ENCODE peak calls at places on chromosomes 16 and 17, in seven cellular contexts. One of them, this sample, is unnamed.

GRCh38 chr16:35631261-35631945 is 2172.0 kb downstream of the TP53TG3F start:
- DNase-seq in cardiac muscle cell: no peak
- DNase-seq in heart left ventricle: no peak
- DNase-seq in Peyer's patch: no peak
- DNase-seq in fibroblast of lung: no peak
- DNase-seq in uterus: no peak
- DNase-seq in AG10803: no peak
- DNase-seq in this sample: no peak

GRCh38 chr16:49940464-49941224 is 84.4 kb upstream of the CNEP1R1 start:
- DNase-seq in cardiac muscle cell: no peak
- DNase-seq in heart left ventricle: no peak
- DNase-seq in Peyer's patch: no peak
- DNase-seq in fibroblast of lung: no peak
- DNase-seq in uterus: no peak
- DNase-seq in AG10803: no peak
- DNase-seq in this sample: no peak

GRCh38 chr17:56737741-56738161 is 96.0 kb downstream of the C17orf67 start:
- DNase-seq in cardiac muscle cell: peak
- DNase-seq in heart left ventricle: no peak
- DNase-seq in Peyer's patch: no peak
- DNase-seq in fibroblast of lung: peak
- DNase-seq in uterus: no peak
- DNase-seq in AG10803: peak
- DNase-seq in this sample: peak

GRCh38 chr16:67241008-67241900 is 6.0 kb downstream of the FHOD1 start:
- DNase-seq in cardiac muscle cell: no peak
- DNase-seq in heart left ventricle: peak
- DNase-seq in Peyer's patch: no peak
- DNase-seq in fibroblast of lung: peak
- DNase-seq in uterus: no peak
- DNase-seq in AG10803: peak
- DNase-seq in this sample: no peak

GRCh38 chr17:46159686-46160085 is 33.5 kb downstream of the KANSL1 start:
- DNase-seq in cardiac muscle cell: no peak
- DNase-seq in heart left ventricle: no peak
- DNase-seq in Peyer's patch: no peak
- DNase-seq in fibroblast of lung: peak
- DNase-seq in uterus: no peak
- DNase-seq in AG10803: peak
- DNase-seq in this sample: no peak

GRCh38 chr16:84013787-84014569 is 28.6 kb downstream of the SLC38A8 start:
- DNase-seq in cardiac muscle cell: peak
- DNase-seq in heart left ventricle: no peak
- DNase-seq in Peyer's patch: no peak
- DNase-seq in fibroblast of lung: peak
- DNase-seq in uterus: no peak
- DNase-seq in AG10803: no peak
- DNase-seq in this sample: peak

GRCh38 chr17:3885970-3886369 is 6.9 kb downstream of the CAMKK1 start:
- DNase-seq in cardiac muscle cell: no peak
- DNase-seq in heart left ventricle: no peak
- DNase-seq in Peyer's patch: no peak
- DNase-seq in fibroblast of lung: peak
- DNase-seq in uterus: no peak
- DNase-seq in AG10803: peak
- DNase-seq in this sample: no peak

GRCh38 chr16:62068747-62069146 is 32.5 kb upstream of the CDH8 start:
- DNase-seq in cardiac muscle cell: no peak
- DNase-seq in heart left ventricle: no peak
- DNase-seq in Peyer's patch: no peak
- DNase-seq in fibroblast of lung: no peak
- DNase-seq in uterus: no peak
- DNase-seq in AG10803: no peak
- DNase-seq in this sample: no peak

GRCh38 chr17:82078433-82078832 is 12.8 kb upstream of the DUS1L start:
- DNase-seq in cardiac muscle cell: no peak
- DNase-seq in heart left ventricle: no peak
- DNase-seq in Peyer's patch: no peak
- DNase-seq in fibroblast of lung: no peak
- DNase-seq in uterus: no peak
- DNase-seq in AG10803: no peak
- DNase-seq in this sample: no peak

GRCh38 chr17:74601944-74602572 is 10.0 kb upstream of the CD300LD start:
- DNase-seq in cardiac muscle cell: peak
- DNase-seq in heart left ventricle: no peak
- DNase-seq in Peyer's patch: no peak
- DNase-seq in fibroblast of lung: peak
- DNase-seq in uterus: no peak
- DNase-seq in AG10803: peak
- DNase-seq in this sample: no peak

GRCh38 chr16:11016993-11017392 is 72.6 kb downstream of the CLEC16A start:
- DNase-seq in cardiac muscle cell: no peak
- DNase-seq in heart left ventricle: peak
- DNase-seq in Peyer's patch: no peak
- DNase-seq in fibroblast of lung: peak
- DNase-seq in uterus: peak
- DNase-seq in AG10803: peak
- DNase-seq in this sample: no peak

GRCh38 chr16:89621136-89621697 is 7.8 kb downstream of the DPEP1 start:
- DNase-seq in cardiac muscle cell: no peak
- DNase-seq in heart left ventricle: no peak
- DNase-seq in Peyer's patch: no peak
- DNase-seq in fibroblast of lung: no peak
- DNase-seq in uterus: no peak
- DNase-seq in AG10803: no peak
- DNase-seq in this sample: no peak

GRCh38 chr16:8677481-8677880 is 3.1 kb downstream of the ABAT start:
- DNase-seq in cardiac muscle cell: no peak
- DNase-seq in heart left ventricle: no peak
- DNase-seq in Peyer's patch: no peak
- DNase-seq in fibroblast of lung: no peak
- DNase-seq in uterus: no peak
- DNase-seq in AG10803: peak
- DNase-seq in this sample: no peak

GRCh38 chr17:3529817-3530741 is 27.5 kb downstream of the TRPV3 start:
- DNase-seq in cardiac muscle cell: peak
- DNase-seq in heart left ventricle: peak
- DNase-seq in Peyer's patch: no peak
- DNase-seq in fibroblast of lung: peak
- DNase-seq in uterus: peak
- DNase-seq in AG10803: peak
- DNase-seq in this sample: no peak

GRCh38 chr17:44587339-44587738 is 30.1 kb downstream of the FZD2 start:
- DNase-seq in cardiac muscle cell: peak
- DNase-seq in heart left ventricle: peak
- DNase-seq in Peyer's patch: no peak
- DNase-seq in fibroblast of lung: peak
- DNase-seq in uterus: peak
- DNase-seq in AG10803: peak
- DNase-seq in this sample: no peak

GRCh38 chr16:85829751-85830445 is 30.4 kb downstream of the COX4I1 start:
- DNase-seq in cardiac muscle cell: no peak
- DNase-seq in heart left ventricle: peak
- DNase-seq in Peyer's patch: peak
- DNase-seq in fibroblast of lung: no peak
- DNase-seq in uterus: no peak
- DNase-seq in AG10803: no peak
- DNase-seq in this sample: no peak

DNA sequence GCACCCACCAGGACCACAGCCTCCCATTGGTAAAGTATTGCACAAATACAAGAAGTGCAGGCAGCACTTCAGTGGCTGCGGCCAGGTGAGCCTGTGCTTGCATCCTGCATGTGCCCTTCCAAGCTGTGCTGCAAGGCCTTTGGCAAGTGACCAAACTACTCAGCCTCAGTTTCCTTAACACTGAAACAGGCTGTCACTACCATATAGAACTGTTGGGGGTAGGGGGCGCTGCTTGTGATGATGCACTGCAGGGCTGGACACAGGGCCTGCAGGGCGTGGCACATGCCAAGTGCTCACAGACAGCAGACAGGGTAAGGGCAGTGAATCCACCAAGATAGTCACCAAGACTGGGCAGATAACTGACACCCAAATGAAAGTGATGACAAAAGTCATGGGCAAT is 65.6 kb upstream of the SREBF1 start:
- DNase-seq in cardiac muscle cell: no peak
- DNase-seq in heart left ventricle: no peak
- DNase-seq in Peyer's patch: no peak
- DNase-seq in fibroblast of lung: no peak
- DNase-seq in uterus: no peak
- DNase-seq in AG10803: no peak
- DNase-seq in this sample: no peak
- TF ChIP-seq CTCF in cardiac muscle cell: no peak
- TF ChIP-seq CTCF in heart left ventricle: no peak
- TF ChIP-seq CTCF in Peyer's patch: no peak
- TF ChIP-seq CTCF in fibroblast of lung: no peak
- TF ChIP-seq CTCF in uterus: no peak
- TF ChIP-seq CTCF in AG10803: no peak
- TF ChIP-seq CTCF in this sample: no peak

DNA sequence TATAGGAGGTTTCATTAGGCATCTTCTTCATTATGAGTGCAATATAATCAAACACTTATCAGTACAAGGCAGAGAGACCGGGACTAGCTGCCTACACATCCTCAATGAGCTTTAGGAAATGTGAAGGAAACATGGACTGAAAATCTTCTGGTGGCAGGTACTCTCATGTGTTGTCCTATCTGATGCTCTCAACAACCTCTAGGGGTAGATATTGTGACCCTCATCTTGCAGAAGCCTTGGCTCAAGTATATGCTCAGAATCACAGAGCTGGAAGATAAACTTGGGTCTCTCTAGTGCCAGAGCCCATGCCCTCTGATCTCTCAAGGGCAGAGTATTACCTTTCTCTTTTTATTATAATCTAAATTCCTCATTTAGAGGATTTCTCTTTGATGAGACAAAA is 181.6 kb upstream of the C17orf78 start:
- DNase-seq in cardiac muscle cell: no peak
- DNase-seq in heart left ventricle: no peak
- DNase-seq in Peyer's patch: no peak
- DNase-seq in fibroblast of lung: no peak
- DNase-seq in uterus: no peak
- DNase-seq in AG10803: no peak
- DNase-seq in this sample: no peak
- TF ChIP-seq CTCF in cardiac muscle cell: no peak
- TF ChIP-seq CTCF in heart left ventricle: no peak
- TF ChIP-seq CTCF in Peyer's patch: no peak
- TF ChIP-seq CTCF in fibroblast of lung: no peak
- TF ChIP-seq CTCF in uterus: no peak
- TF ChIP-seq CTCF in AG10803: no peak
- TF ChIP-seq CTCF in this sample: no peak

GRCh38 chr16:46621902-46622676 is 910 bp upstream of the SHCBP1 start:
- DNase-seq in cardiac muscle cell: no peak
- DNase-seq in heart left ventricle: no peak
- DNase-seq in Peyer's patch: no peak
- DNase-seq in fibroblast of lung: no peak
- DNase-seq in uterus: no peak
- DNase-seq in AG10803: no peak
- DNase-seq in this sample: no peak

GRCh38 chr16:46620265-46621005 is 744 bp downstream of the SHCBP1 start:
- DNase-seq in cardiac muscle cell: no peak
- DNase-seq in heart left ventricle: no peak
- DNase-seq in Peyer's patch: no peak
- DNase-seq in fibroblast of lung: no peak
- DNase-seq in uterus: no peak
- DNase-seq in AG10803: no peak
- DNase-seq in this sample: no peak

GRCh38 chr16:46618516-46618915 is 2.7 kb downstream of the SHCBP1 start:
- DNase-seq in cardiac muscle cell: no peak
- DNase-seq in heart left ventricle: no peak
- DNase-seq in Peyer's patch: no peak
- DNase-seq in fibroblast of lung: no peak
- DNase-seq in uterus: no peak
- DNase-seq in AG10803: no peak
- DNase-seq in this sample: no peak

DNA sequence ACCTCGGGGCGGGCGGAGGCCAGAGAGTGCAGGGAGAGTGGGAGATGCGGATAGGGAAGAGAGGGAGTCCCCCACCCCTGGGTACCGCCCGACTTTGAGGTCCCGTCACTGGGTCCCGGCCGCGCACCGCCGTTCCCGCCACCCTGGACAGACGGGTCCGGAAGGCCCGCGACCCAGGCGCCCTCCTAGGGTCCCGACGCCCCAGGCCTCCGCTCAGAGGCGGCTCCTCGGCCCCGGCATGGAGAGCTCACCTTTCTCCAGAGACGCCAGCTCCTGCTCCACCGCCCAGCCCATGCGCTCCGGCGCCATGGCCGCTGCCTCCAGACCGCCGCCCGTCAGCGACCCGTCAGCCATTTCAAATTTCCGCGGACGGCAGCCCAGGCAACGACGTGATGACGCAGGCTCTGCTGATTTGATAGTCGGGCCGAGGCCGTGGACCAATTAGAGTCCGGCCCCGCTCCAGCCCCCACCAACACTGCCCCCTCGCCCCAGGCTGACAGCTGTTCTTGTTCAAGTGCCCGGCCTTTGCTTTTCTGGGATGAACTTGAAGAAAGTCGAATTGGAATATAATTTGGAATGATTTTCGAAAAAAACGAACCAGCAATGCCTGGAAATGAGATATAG is at the start of gene SHCBP1:
- DNase-seq in cardiac muscle cell: peak
- DNase-seq in heart left ventricle: peak
- DNase-seq in Peyer's patch: peak
- DNase-seq in fibroblast of lung: peak
- DNase-seq in uterus: peak
- DNase-seq in AG10803: peak
- DNase-seq in this sample: peak
- TF ChIP-seq CTCF in cardiac muscle cell: no peak
- TF ChIP-seq CTCF in heart left ventricle: no peak
- TF ChIP-seq CTCF in Peyer's patch: no peak
- TF ChIP-seq CTCF in fibroblast of lung: no peak
- TF ChIP-seq CTCF in uterus: no peak
- TF ChIP-seq CTCF in AG10803: no peak
- TF ChIP-seq CTCF in this sample: no peak

DNA sequence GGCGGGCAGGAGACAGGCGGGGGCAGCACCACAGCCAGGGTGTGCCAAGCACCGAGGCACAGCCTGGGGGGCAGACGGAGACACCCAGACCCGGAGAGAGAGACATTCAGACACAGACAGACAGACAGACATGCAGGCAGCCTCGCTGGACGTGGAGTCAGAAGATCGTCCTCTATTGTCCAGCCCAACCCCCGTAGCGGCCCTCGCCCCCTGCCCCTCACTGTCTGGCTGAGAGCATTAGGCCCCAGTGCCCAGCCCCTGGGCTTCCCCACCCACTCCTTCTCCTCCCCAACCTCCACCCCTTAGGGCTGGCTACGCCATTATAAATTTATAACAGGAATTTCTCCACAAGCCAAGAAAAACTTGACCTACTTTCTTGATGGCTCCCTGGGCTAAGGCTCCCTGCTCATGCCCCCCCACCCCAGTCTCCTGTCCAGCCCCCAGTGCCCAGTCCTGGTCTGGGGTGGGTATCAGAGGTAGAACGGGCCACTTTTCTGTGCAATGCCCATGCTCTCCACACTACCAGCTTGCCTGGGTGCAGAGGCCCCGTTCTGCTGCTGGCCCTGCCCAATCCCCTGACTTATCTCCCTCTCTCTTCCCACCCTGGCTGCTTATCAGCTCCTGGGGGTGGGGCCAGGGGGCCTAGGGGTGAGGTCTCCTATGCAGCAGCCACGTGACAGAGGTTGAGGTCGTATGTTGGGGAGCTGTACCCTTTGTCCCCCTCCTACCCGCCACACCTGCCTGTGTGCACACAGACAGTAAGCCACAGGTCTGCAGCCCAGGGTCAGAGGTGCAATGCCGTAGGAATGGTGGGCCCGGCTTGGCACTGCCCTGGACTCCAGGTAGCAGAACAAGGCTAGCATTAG is 9.9 kb downstream of the THRA start:
- DNase-seq in cardiac muscle cell: peak
- DNase-seq in heart left ventricle: peak
- DNase-seq in Peyer's patch: no peak
- DNase-seq in fibroblast of lung: no peak
- DNase-seq in uterus: peak
- DNase-seq in AG10803: no peak
- DNase-seq in this sample: no peak
- TF ChIP-seq CTCF in cardiac muscle cell: no peak
- TF ChIP-seq CTCF in heart left ventricle: no peak
- TF ChIP-seq CTCF in Peyer's patch: no peak
- TF ChIP-seq CTCF in fibroblast of lung: no peak
- TF ChIP-seq CTCF in uterus: no peak
- TF ChIP-seq CTCF in AG10803: no peak
- TF ChIP-seq CTCF in this sample: no peak